ENCODE peak calls at places on chromosome 4, in four cellular contexts. Q is HCT116, C is HepG2, L is H1. X is an unnamed sample.

GRCh38 chr4:86961605-86962295 is 26.9 kb downstream of the AFF1 start:
- DNase-seq in Q (no peak), C (no peak), L (no peak), X (peak; percentile 43)

GRCh38 chr4:147802346-147802745 is 70.5 kb downstream of the ARHGAP10 start:
- DNase-seq in Q (no peak), C (no peak), L (no peak), X (no peak)

GRCh38 chr4:118842055-118842454 is 6.1 kb upstream of the SEC24D start:
- DNase-seq in Q (peak; percentile 68), C (no peak), L (no peak), X (no peak)

GRCh38 chr4:55080174-55080865 is 45.1 kb downstream of the KDR start:
- DNase-seq in Q (no peak), C (no peak), L (no peak), X (no peak)

GRCh38 chr4:81257021-81257420 is 42.0 kb upstream of the PRKG2 start:
- DNase-seq in Q (no peak), C (no peak), L (no peak), X (no peak)

GRCh38 chr4:74830928-74831327 is 36.6 kb upstream of the BTC start:
- DNase-seq in Q (no peak), C (no peak), L (no peak), X (no peak)

GRCh38 chr4:150976478-150977118 is 38.5 kb downstream of the LRBA start:
- DNase-seq in Q (no peak), C (peak; percentile 53), L (no peak), X (peak; percentile 17)

GRCh38 chr4:40196724-40197281 is at the start of gene RHOH:
- DNase-seq in Q (no peak), C (no peak), L (no peak), X (peak; percentile 69)

GRCh38 chr4:166091914-166092510 is 219.0 kb downstream of the TLL1 start:
- DNase-seq in Q (peak; percentile 15), C (peak; percentile 28), L (no peak), X (peak; percentile 15)

GRCh38 chr4:161143375-161143774 is 1020.4 kb downstream of the FSTL5 start:
- DNase-seq in Q (no peak), C (no peak), L (no peak), X (no peak)

GRCh38 chr4:34891892-34892291 is 1352.4 kb downstream of the ARAP2 start:
- DNase-seq in Q (no peak), C (no peak), L (no peak), X (no peak)

DNA sequence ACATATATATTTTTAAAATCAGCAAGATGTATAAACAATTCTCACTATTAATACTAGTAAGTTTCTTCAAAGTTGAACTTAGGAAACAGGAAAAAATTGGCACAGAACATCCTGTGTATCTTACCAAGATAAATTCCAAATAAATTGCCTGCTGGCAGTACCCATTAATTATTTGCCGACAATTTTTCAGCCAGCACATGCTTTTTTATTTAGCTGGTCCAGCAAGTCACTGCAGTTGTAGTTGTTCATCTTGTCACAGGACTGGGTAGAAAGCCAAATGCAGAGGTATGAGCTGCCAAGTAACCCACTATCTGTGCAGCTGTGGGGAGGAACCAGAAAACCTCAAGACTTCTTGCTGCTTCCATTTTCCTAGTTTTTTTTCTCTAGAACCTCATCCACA is 113.4 kb downstream of the PACRGL start:
- DNase-seq in Q (no peak), C (no peak), L (no peak), X (no peak)
- TF ChIP-seq FOSL1 in Q (no peak), C (no peak), L (no peak), X (no peak)

DNA sequence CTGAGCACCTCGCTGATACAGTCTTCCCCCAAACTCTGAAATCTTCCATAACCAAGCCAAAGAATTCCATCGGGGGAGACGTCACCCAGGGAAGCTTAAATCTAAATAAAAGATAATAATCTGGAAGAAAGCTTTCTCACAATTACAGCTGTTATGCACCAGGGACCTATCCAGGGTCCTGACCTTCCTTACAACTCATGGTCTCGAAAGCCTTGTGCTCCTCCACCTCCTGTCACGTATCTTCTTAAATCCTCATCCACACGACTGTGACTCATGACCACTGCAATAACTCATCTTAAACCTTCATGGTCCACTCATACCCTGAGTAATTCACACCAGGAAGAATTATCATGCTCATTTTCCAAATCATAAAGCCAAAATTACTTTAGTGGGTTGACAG is 166.8 kb upstream of the FRG1 start:
- DNase-seq in Q (no peak), C (no peak), L (no peak), X (no peak)
- TF ChIP-seq FOSL1 in Q (no peak), C (no peak), L (no peak), X (peak; percentile 34)

DNA sequence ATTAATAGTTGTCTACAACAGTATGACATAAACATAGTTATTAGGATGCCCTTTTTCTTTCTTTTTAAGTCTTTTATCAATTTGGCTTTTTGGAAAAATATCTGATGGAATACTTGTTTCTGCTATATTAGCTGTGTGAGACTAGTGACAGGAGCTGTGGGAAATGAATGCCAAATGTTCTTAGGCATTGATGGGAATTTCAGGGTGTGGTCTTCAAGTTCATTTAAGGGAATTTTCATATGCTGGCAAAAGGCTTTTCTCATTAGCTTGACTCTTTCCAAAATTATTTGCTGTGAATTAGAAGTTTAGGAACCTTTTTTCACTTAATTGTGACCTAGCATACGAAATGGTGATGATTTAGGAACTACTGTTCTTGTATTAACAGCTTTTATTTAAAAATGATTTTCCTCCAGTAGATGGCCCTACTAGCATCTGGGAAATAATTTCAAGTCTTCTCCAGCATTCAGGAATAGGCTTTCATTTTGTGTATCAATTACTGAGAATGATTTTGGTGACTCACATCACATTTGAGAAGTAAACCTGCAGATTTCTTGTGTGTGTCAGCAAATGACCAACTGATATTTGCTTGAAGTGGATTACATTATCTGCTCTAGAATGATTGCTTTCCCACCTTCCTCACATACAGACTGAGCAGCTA is 70.9 kb downstream of the HTT start:
- DNase-seq in Q (no peak), C (no peak), L (no peak), X (no peak)
- TF ChIP-seq FOSL1 in Q (no peak), C (no peak), L (no peak), X (no peak)

DNA sequence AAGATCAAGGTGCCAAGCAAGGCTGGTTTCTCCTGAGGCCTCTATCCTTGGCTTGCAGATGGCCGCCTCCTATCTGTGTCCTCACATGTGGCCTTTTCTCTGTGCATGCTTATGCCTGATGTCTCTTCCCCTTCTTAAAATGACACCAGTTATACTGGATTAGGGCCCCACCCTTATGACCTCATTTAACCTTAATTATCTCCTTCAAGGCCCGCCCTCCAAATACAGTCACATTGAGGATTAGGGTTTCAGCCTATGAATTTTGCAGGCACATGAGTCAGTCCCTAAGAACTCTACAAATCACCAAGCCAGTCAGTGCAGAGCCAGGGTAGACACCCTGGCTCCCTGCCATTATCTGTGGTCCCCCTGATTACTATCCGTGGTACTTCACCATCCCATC is 51.6 kb downstream of the MAML3 start:
- DNase-seq in Q (no peak), C (no peak), L (no peak), X (peak; percentile 36)
- TF ChIP-seq FOSL1 in Q (no peak), C (no peak), L (no peak), X (no peak)

GRCh38 chr4:124631760-124632159 is 80.8 kb downstream of the ANKRD50 start:
- DNase-seq in Q (peak; percentile 96), C (no peak), L (no peak), X (no peak)
- TF ChIP-seq FOSL1 in Q (peak; percentile 92), C (no peak), L (no peak), X (peak; percentile 74)

GRCh38 chr4:159102623-159103405 is at the start of gene RAPGEF2:
- DNase-seq in Q (peak; percentile 89), C (peak; percentile 84), L (peak; percentile 83), X (peak; percentile 95)
- TF ChIP-seq FOSL1 in Q (no peak), C (no peak), L (no peak), X (peak; percentile 90)

DNA sequence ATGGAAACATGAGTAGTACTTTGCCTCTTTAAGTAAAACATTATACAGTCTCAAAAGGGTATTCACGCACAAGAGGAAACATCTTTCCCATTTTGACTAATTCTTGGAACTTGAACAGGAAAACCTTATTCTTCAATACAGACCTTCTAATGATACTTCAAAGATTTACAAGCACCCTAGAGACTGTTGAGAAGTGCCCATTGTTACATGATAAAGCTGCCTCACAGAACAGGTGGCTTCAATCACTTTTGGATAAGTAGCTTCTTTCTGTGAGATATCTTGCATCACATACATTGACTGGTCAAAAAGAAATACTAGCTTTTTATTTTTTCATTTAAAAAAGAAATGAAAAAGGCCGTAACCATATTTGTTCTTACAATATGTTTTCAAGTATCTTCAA is 219.4 kb downstream of the EPHA5 start:
- DNase-seq in Q (no peak), C (no peak), L (no peak), X (no peak)
- TF ChIP-seq FOSL1 in Q (no peak), C (no peak), L (no peak), X (no peak)

DNA sequence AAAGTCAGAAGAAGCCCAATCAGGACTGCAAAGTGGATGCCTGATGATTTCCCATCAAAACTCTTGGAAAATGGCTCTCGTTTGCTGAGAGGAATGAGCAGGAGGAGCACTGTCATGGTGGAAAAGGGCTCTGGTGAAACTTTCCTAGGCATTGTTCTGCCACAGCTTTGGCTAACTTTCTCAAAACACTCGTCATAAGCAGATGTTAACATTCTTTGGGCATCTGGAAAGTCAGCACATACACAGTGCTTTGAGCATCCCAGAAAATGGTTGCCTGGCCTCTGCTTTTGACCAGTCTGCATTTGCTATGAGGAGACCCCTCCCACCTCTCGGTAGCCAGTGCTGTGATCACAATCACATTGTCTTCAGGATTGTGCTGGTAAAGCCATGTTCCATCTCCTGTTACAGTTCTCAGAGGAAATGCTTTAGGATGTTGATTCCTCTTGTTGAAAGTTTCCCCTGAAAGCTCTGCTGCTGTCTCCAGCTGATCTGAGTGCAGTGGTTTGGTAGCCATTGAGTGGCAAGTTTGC is 25.2 kb upstream of the TBC1D14 start:
- DNase-seq in Q (no peak), C (no peak), L (no peak), X (no peak)
- TF ChIP-seq FOSL1 in Q (no peak), C (no peak), L (no peak), X (no peak)

DNA sequence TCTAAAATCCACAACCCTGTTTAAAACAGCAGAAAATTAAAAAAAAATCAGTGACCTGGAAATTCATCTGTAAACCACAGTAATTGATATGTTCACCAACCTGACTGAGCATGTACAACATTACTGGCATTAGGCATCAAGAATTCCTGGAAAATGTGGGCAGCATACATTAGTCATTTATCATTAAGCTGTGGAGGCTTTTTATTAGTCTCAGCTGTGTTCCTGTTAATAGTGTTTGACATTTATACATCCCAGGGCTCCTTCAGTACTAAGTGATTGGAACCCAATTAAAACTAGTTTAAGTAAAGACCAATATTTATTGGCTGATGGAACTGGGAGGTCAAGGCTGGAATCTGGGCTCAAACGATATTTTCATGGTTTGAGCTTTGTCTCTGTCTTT is 227.3 kb upstream of the GIMD1 start:
- DNase-seq in Q (no peak), C (no peak), L (no peak), X (no peak)
- TF ChIP-seq FOSL1 in Q (no peak), C (no peak), L (no peak), X (no peak)

X was measured in K562.